ENCODE peak calls at places on chromosome 3, in five cellular contexts. One of them, this sample, is unnamed.

GRCh38 chr3:138593488-138594149 is 441 bp downstream of the CEP70 start:
- DNase-seq in BE2C: no peak
- DNase-seq in tibial artery: no peak
- DNase-seq in psoas muscle: no peak
- DNase-seq in neuronal stem cell: no peak
- DNase-seq in this sample: no peak

GRCh38 chr3:138442433-138442832 is 8.0 kb downstream of the ESYT3 start:
- DNase-seq in BE2C: peak; percentile 66
- DNase-seq in tibial artery: no peak
- DNase-seq in psoas muscle: no peak
- DNase-seq in neuronal stem cell: no peak
- DNase-seq in this sample: peak; percentile 49

GRCh38 chr3:150699068-150699635 is 4.6 kb downstream of the ERICH6 start:
- DNase-seq in BE2C: no peak
- DNase-seq in tibial artery: peak; percentile 26
- DNase-seq in psoas muscle: no peak
- DNase-seq in neuronal stem cell: no peak
- DNase-seq in this sample: no peak

GRCh38 chr3:126866175-126866759 is 116.6 kb upstream of the PLXNA1 start:
- DNase-seq in BE2C: no peak
- DNase-seq in tibial artery: no peak
- DNase-seq in psoas muscle: no peak
- DNase-seq in neuronal stem cell: no peak
- DNase-seq in this sample: no peak

GRCh38 chr3:125594581-125595011 is 701 bp downstream of the OSBPL11 start:
- DNase-seq in BE2C: peak; percentile 24
- DNase-seq in tibial artery: peak; percentile 39
- DNase-seq in psoas muscle: no peak
- DNase-seq in neuronal stem cell: no peak
- DNase-seq in this sample: no peak

GRCh38 chr3:94234177-94234788 is 171.4 kb downstream of the NSUN3 start:
- DNase-seq in BE2C: peak; percentile 43
- DNase-seq in tibial artery: no peak
- DNase-seq in psoas muscle: no peak
- DNase-seq in neuronal stem cell: peak; percentile 11
- DNase-seq in this sample: peak; percentile 76

GRCh38 chr3:56361731-56362130 is 106.5 kb downstream of the ERC2 start:
- DNase-seq in BE2C: no peak
- DNase-seq in tibial artery: no peak
- DNase-seq in psoas muscle: no peak
- DNase-seq in neuronal stem cell: no peak
- DNase-seq in this sample: no peak

GRCh38 chr3:32910954-32911353 is 40.5 kb upstream of the CCR4 start:
- DNase-seq in BE2C: no peak
- DNase-seq in tibial artery: no peak
- DNase-seq in psoas muscle: no peak
- DNase-seq in neuronal stem cell: no peak
- DNase-seq in this sample: no peak

DNA sequence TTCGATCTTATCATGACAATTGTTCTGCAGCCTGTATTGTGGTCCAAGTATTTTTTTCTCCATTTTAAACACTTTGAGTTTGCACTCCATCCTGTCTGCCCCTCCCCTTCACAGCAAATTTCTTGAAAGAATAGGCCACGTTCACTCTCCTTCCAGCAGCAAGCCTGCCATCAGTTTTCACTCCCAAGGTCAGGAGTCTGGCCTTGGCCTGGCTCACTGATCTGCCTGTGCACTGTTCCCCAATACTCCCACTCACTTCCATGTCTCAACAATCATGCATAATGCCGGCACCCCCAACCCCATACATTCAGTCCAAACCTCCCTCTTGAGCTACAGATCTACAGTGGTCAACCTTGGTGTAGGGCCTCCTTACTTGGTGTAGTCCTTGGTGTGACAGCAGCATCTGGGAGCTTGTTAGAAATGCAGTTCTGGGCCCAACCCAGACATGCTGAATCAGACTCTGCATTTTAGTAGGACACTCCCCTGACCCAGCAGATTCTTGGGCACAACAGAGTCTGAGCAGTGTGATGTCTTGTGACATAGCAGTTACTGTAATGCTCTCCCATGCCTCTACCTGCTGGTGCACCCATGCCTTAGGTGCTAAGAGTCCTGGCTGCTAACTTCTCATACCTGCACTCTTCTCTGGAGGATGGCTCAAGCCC is 58.3 kb upstream of the XCR1 start:
- DNase-seq in BE2C: no peak
- DNase-seq in tibial artery: no peak
- DNase-seq in psoas muscle: no peak
- DNase-seq in neuronal stem cell: no peak
- DNase-seq in this sample: no peak
- H3K4me1 ChIP-seq in BE2C: no peaks in the 10 kb centered on the region
- H3K4me1 ChIP-seq in tibial artery: no peaks in the 10 kb centered on the region
- H3K4me1 ChIP-seq in psoas muscle: peaks cover 8% of the 10 kb centered on the region
- H3K4me1 ChIP-seq in neuronal stem cell: no peaks in the 10 kb centered on the region
- H3K4me1 ChIP-seq in this sample: no peaks in the 10 kb centered on the region

GRCh38 chr3:195034541-195034940 is 236.4 kb downstream of the XXYLT1 start:
- DNase-seq in BE2C: no peak
- DNase-seq in tibial artery: no peak
- DNase-seq in psoas muscle: no peak
- DNase-seq in neuronal stem cell: no peak
- DNase-seq in this sample: no peak
- H3K4me1 ChIP-seq in BE2C: peaks cover 9% of the 10 kb centered on the region
- H3K4me1 ChIP-seq in tibial artery: no peaks in the 10 kb centered on the region
- H3K4me1 ChIP-seq in psoas muscle: no peaks in the 10 kb centered on the region
- H3K4me1 ChIP-seq in neuronal stem cell: peaks cover 6% of the 10 kb centered on the region
- H3K4me1 ChIP-seq in this sample: no peaks in the 10 kb centered on the region

GRCh38 chr3:97742036-97742435 is 22.5 kb upstream of the ARL6 start:
- DNase-seq in BE2C: no peak
- DNase-seq in tibial artery: no peak
- DNase-seq in psoas muscle: no peak
- DNase-seq in neuronal stem cell: no peak
- DNase-seq in this sample: no peak
- H3K4me1 ChIP-seq in BE2C: peaks cover 27% of the 10 kb centered on the region
- H3K4me1 ChIP-seq in tibial artery: no peaks in the 10 kb centered on the region
- H3K4me1 ChIP-seq in psoas muscle: no peaks in the 10 kb centered on the region
- H3K4me1 ChIP-seq in neuronal stem cell: no peaks in the 10 kb centered on the region
- H3K4me1 ChIP-seq in this sample: no peaks in the 10 kb centered on the region

GRCh38 chr3:45027406-45027805 is 1.3 kb downstream of the CLEC3B start:
- DNase-seq in BE2C: no peak
- DNase-seq in tibial artery: no peak
- DNase-seq in psoas muscle: no peak
- DNase-seq in neuronal stem cell: no peak
- DNase-seq in this sample: no peak
- H3K4me1 ChIP-seq in BE2C: no peaks in the 10 kb centered on the region
- H3K4me1 ChIP-seq in tibial artery: peaks cover 58% of the 10 kb centered on the region
- H3K4me1 ChIP-seq in psoas muscle: peaks cover 14% of the 10 kb centered on the region
- H3K4me1 ChIP-seq in neuronal stem cell: peaks cover 11% of the 10 kb centered on the region
- H3K4me1 ChIP-seq in this sample: no peaks in the 10 kb centered on the region

DNA sequence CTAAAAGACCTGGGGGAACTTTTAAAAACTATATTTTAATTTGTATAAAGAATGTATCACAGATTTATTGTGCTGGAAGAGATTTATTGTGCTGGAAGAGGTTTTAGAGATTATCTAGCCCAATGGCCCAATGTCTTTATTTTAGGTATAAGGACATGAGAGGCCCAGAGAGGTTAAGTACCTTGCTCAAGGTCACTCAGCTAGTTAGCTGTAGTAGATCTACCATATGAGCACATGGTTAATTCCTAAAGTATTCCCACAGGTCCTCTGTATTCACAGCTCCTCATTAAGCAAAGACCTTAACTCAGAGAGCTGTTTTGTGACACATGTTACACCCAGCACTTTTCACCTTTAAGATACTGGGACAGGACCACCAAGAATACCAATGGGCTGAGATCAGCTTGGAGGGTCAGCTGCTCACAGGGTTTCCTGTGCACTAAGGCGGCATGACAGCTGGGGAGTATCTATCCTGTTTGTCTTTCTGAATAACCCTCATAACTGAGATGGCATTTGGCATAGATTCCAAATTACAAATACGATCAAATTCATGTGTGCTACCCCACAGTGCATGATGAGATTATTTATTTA is 143.1 kb upstream of the TBL1XR1 start:
- DNase-seq in BE2C: no peak
- DNase-seq in tibial artery: no peak
- DNase-seq in psoas muscle: no peak
- DNase-seq in neuronal stem cell: no peak
- DNase-seq in this sample: peak; percentile 90
- H3K4me1 ChIP-seq in BE2C: peaks cover 7% of the 10 kb centered on the region
- H3K4me1 ChIP-seq in tibial artery: peaks cover 16% of the 10 kb centered on the region
- H3K4me1 ChIP-seq in psoas muscle: peaks cover 41% of the 10 kb centered on the region
- H3K4me1 ChIP-seq in neuronal stem cell: peaks cover 11% of the 10 kb centered on the region
- H3K4me1 ChIP-seq in this sample: peaks cover 50% of the 10 kb centered on the region

GRCh38 chr3:98793971-98794370 is 30.8 kb downstream of the ST3GAL6 start:
- DNase-seq in BE2C: no peak
- DNase-seq in tibial artery: no peak
- DNase-seq in psoas muscle: no peak
- DNase-seq in neuronal stem cell: no peak
- DNase-seq in this sample: no peak
- H3K4me1 ChIP-seq in BE2C: no peaks in the 10 kb centered on the region
- H3K4me1 ChIP-seq in tibial artery: no peaks in the 10 kb centered on the region
- H3K4me1 ChIP-seq in psoas muscle: no peaks in the 10 kb centered on the region
- H3K4me1 ChIP-seq in neuronal stem cell: no peaks in the 10 kb centered on the region
- H3K4me1 ChIP-seq in this sample: no peaks in the 10 kb centered on the region

GRCh38 chr3:52247455-52248164 is 2.1 kb downstream of the PPM1M start:
- DNase-seq in BE2C: no peak
- DNase-seq in tibial artery: no peak
- DNase-seq in psoas muscle: no peak
- DNase-seq in neuronal stem cell: no peak
- DNase-seq in this sample: no peak
- H3K4me1 ChIP-seq in BE2C: peaks cover 8% of the 10 kb centered on the region
- H3K4me1 ChIP-seq in tibial artery: peaks cover 11% of the 10 kb centered on the region
- H3K4me1 ChIP-seq in psoas muscle: peaks cover 29% of the 10 kb centered on the region
- H3K4me1 ChIP-seq in neuronal stem cell: no peaks in the 10 kb centered on the region
- H3K4me1 ChIP-seq in this sample: no peaks in the 10 kb centered on the region

This sample was measured in SJCRH30.